ENCODE peak calls at places on chromosomes 5 and 9, in six cellular contexts. J, O, F, N, W and M are unnamed samples.

GRCh38 chr9:95778957-95779356 is 96.5 kb upstream of the ERCC6L2 start:
- DNase-seq in W (no peak), F (no peak), N (peak), J (no peak), O (no peak), M (no peak)

GRCh38 chr5:93579561-93580386 is 1.2 kb downstream of the NR2F1-AS1 start:
- DNase-seq in N (peak), J (no peak), W (no peak), O (no peak), F (no peak), M (no peak)

GRCh38 chr5:152688561-152689274 is 283.6 kb upstream of the NMUR2 start:
- DNase-seq in J (no peak), N (peak), O (no peak), F (no peak), W (peak), M (no peak)

GRCh38 chr5:132256783-132257130 is 739 bp upstream of the PDLIM4 start:
- DNase-seq in F (peak), J (peak), N (no peak), O (no peak), W (no peak), M (no peak)

GRCh38 chr5:96680759-96681158 is 18.6 kb downstream of the CAST start:
- DNase-seq in W (no peak), F (no peak), N (peak), J (no peak), O (no peak), M (no peak)

GRCh38 chr5:80865547-80865946 is 94.6 kb upstream of the RASGRF2 start:
- DNase-seq in J (no peak), O (no peak), N (peak), W (no peak), F (no peak), M (no peak)

GRCh38 chr5:126847318-126848221 is 70.6 kb downstream of the LMNB1 start:
- DNase-seq in N (no peak), F (no peak), J (no peak), O (no peak), W (no peak), M (no peak)

GRCh38 chr9:35659340-35659739 is 1.2 kb downstream of the CCDC107 start:
- DNase-seq in O (no peak), F (no peak), J (no peak), N (peak), W (no peak), M (no peak)

GRCh38 chr9:38423939-38424843 is at the start of gene IGFBPL1:
- DNase-seq in W (no peak), F (peak), J (peak), N (no peak), O (no peak), M (peak)

GRCh38 chr9:88084816-88085215 is 53.5 kb downstream of the SPATA31C2 start:
- DNase-seq in J (no peak), F (no peak), N (peak), W (no peak), O (no peak), M (no peak)

GRCh38 chr5:2172471-2172870 is 289.7 kb upstream of the IRX4 start:
- DNase-seq in N (no peak), O (no peak), F (no peak), W (no peak), J (peak), M (no peak)

GRCh38 chr5:132354828-132355765 is 14.4 kb upstream of the SLC22A5 start:
- DNase-seq in F (no peak), O (no peak), J (no peak), W (no peak), N (no peak), M (no peak)

GRCh38 chr9:30697958-30698357 is 1686.5 kb upstream of the ACO1 start:
- DNase-seq in J (no peak), N (no peak), F (no peak), W (no peak), O (no peak), M (no peak)

GRCh38 chr9:71863652-71864051 is 47.3 kb downstream of the ABHD17B start:
- DNase-seq in W (no peak), O (no peak), F (no peak), N (peak), J (no peak), M (no peak)

GRCh38 chr5:96012399-96012798 is 50.7 kb upstream of the ELL2 start:
- DNase-seq in W (no peak), F (no peak), J (no peak), O (no peak), N (no peak), M (no peak)

GRCh38 chr9:353077-353476 is 138.4 kb downstream of the DOCK8 start:
- DNase-seq in F (no peak), O (no peak), J (no peak), N (no peak), W (no peak), M (no peak)

GRCh38 chr5:96537386-96537785 is 104.3 kb upstream of the PCSK1 start:
- DNase-seq in J (no peak), O (no peak), N (peak), F (peak), W (no peak), M (peak)

GRCh38 chr5:66967102-66967501 is 229.5 kb downstream of the CD180 start:
- DNase-seq in W (no peak), J (no peak), F (no peak), N (peak), O (no peak), M (no peak)

GRCh38 chr5:154370730-154371334 is 75.0 kb upstream of the SAP30L start:
- DNase-seq in N (no peak), J (no peak), O (no peak), F (no peak), W (no peak), M (no peak)

GRCh38 chr5:66498791-66499207 is 97.4 kb upstream of the MAST4 start:
- DNase-seq in W (no peak), O (no peak), N (peak), J (no peak), F (peak), M (peak)

GRCh38 chr5:96610747-96611146 is 51.4 kb upstream of the CAST start:
- DNase-seq in J (no peak), F (no peak), N (no peak), O (no peak), W (no peak), M (no peak)

GRCh38 chr9:130236436-130236985 is 29.0 kb upstream of the HMCN2 start:
- DNase-seq in N (no peak), J (no peak), F (no peak), W (no peak), O (no peak), M (no peak)
- TF ChIP-seq CTCF in N (no peak), J (no peak), F (no peak), W (no peak), O (no peak), M (peak)

GRCh38 chr5:170226138-170226435 is 6.7 kb upstream of the C5orf58 start:
- DNase-seq in N (no peak), O (no peak), J (no peak), W (no peak), F (no peak), M (no peak)
- TF ChIP-seq CTCF in N (no peak), O (no peak), J (no peak), W (no peak), F (no peak), M (peak)

DNA sequence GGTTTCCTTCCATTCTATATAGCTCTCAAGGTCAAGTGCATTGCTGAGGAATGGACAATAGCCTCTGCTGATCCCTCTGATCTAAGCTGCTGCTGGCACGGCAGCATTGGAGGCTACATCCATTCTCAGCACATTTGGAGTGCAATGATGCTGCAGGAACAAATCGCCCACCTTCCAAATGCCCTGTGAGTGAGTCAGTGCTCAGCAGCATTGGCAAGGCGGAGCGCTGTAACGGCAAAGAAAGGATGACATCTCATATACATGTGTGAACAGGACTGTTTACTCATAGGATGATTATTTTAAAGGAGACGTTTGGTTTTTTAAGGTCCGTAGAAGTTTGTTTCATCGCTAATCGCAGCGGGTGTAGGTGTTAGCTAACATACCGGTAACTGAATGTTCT is 408.7 kb downstream of the ARHGEF28 start:
- DNase-seq in W (peak), O (no peak), N (peak), J (no peak), F (no peak), M (no peak)
- TF ChIP-seq CTCF in W (no peak), O (no peak), N (no peak), J (no peak), F (no peak), M (no peak)

GRCh38 chr9:131606896-131607567 is 61.7 kb downstream of the PRRT1B start:
- DNase-seq in W (no peak), F (no peak), J (no peak), O (no peak), N (no peak), M (no peak)
- TF ChIP-seq CTCF in W (no peak), F (no peak), J (no peak), O (no peak), N (no peak), M (no peak)

GRCh38 chr9:107019216-107019615 is 156.2 kb downstream of the ZNF462 start:
- DNase-seq in J (no peak), F (no peak), W (no peak), N (peak), O (no peak), M (no peak)

GRCh38 chr9:107016383-107016782 is 153.4 kb downstream of the ZNF462 start:
- DNase-seq in W (no peak), N (no peak), F (no peak), J (no peak), O (no peak), M (no peak)

GRCh38 chr9:107024193-107024592 is 161.2 kb downstream of the ZNF462 start:
- DNase-seq in F (no peak), O (no peak), W (no peak), N (no peak), J (no peak), M (no peak)

GRCh38 chr9:107020040-107020530 is 157.1 kb downstream of the ZNF462 start:
- DNase-seq in J (no peak), N (peak), O (no peak), F (no peak), W (peak), M (no peak)
- TF ChIP-seq CTCF in J (no peak), N (no peak), O (no peak), F (no peak), W (no peak), M (no peak)

GRCh38 chr5:68476854-68477253 is 261.3 kb downstream of the PIK3R1 start:
- DNase-seq in N (no peak), J (no peak), F (no peak), O (no peak), W (no peak), M (no peak)
- TF ChIP-seq CTCF in N (peak), J (no peak), F (no peak), O (no peak), W (no peak), M (no peak)

DNA sequence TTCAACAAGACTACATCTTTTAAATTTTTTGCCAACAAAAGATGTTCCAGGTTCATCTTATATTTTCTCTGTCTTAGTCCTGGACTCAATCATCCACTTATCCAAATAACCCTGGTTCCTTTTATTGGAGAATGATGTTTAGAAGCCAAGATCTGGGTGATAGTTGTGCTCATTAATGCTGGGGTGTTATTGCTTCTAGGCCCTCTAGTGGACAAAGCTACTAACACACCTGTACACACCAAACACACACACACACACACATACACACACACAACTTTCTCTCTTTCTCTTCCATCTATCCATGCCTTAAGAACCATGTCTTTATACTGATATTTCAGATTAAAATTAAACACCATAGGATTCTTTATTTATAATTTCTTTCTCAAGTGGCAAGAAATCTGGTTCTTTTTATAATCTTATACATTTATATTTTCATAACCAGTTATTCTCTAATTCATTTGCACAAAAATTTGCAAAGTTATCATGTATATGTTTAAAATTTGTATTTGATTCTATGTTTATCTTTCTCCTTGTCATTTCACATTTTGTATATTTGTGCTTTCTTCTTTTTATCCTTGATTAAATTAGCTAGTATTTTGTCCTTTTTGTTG is 179.1 kb upstream of the SMIM23 start:
- DNase-seq in F (no peak), J (no peak), N (peak), O (no peak), W (no peak), M (no peak)
- TF ChIP-seq CTCF in F (no peak), J (no peak), N (peak), O (no peak), W (no peak), M (peak)

GRCh38 chr9:9387511-9388115 is 1225.2 kb downstream of the PTPRD start:
- DNase-seq in F (no peak), W (no peak), O (no peak), J (no peak), N (no peak), M (no peak)
- TF ChIP-seq CTCF in F (no peak), W (no peak), O (no peak), J (no peak), N (no peak), M (no peak)

GRCh38 chr5:176446884-176447537 is 1.2 kb upstream of the FAF2 start:
- DNase-seq in N (no peak), W (no peak), J (no peak), O (no peak), F (no peak), M (peak)

GRCh38 chr5:176444742-176445141 is 3.4 kb upstream of the FAF2 start:
- DNase-seq in F (no peak), J (no peak), W (no peak), N (no peak), O (no peak), M (no peak)

GRCh38 chr5:176447982-176448608 is at the start of gene FAF2:
- DNase-seq in F (peak), J (peak), N (peak), O (peak), W (peak), M (peak)

GRCh38 chr5:176450077-176450476 is 1.9 kb downstream of the FAF2 start:
- DNase-seq in W (no peak), F (no peak), O (no peak), J (no peak), N (no peak), M (no peak)

DNA sequence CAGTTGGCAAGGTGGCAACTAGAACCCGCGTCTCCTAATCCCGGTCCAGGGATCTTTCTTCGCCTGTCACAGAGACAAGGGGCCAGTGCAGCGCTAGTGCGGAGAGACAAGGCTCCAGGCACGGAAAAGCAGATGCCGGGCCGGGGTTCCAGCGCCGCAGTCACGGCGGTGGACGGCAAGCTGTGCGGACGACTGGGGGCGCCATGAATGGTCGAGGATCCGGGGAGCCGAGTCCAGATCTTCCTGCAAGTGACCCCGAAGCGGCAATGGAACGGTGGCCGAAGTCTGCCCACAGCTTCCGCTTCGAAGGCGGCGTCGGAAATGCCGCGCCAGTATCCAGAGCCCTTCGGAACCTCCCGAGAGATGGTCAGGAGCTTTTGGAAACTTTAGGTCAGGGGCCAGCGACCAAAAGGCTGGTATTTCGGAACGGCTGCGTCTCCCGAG is 625 bp upstream of the FAF2 start:
- DNase-seq in J (peak), O (no peak), F (no peak), W (peak), N (no peak), M (peak)
- TF ChIP-seq CTCF in J (no peak), O (no peak), F (no peak), W (no peak), N (no peak), M (no peak)

GRCh38 chr9:99210572-99210971 is 11.2 kb downstream of the ALG2 start:
- DNase-seq in F (no peak), W (no peak), O (no peak), N (no peak), J (no peak), M (no peak)

GRCh38 chr9:99216073-99216472 is 5.7 kb downstream of the ALG2 start:
- DNase-seq in O (no peak), F (no peak), J (no peak), W (no peak), N (no peak), M (no peak)

GRCh38 chr9:99213197-99213596 is 8.5 kb downstream of the ALG2 start:
- DNase-seq in O (no peak), W (no peak), N (no peak), F (no peak), J (no peak), M (no peak)

DNA sequence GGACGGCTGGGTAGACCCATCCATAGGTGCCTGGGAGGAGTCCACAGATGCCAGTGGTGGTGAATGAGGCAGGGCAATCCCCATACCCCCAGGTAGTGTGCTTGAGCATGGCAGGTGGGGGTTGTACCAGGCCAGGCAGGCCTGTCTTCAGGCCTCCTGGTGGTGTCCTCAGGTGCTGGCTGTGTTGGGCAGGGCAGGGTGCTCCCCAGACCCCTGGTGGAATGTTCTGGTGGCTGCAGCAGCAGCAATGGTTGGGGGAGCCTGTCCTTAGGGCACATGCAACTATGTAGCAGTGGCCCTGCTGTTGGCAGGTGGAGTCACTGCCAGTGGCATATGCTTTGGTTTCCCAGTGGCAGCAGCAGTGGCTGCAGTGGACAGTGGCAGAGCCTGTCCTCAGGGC is 10.0 kb downstream of the ALG2 start:
- DNase-seq in O (no peak), N (no peak), F (no peak), W (no peak), J (no peak), M (no peak)
- TF ChIP-seq CTCF in O (no peak), N (no peak), F (no peak), W (no peak), J (no peak), M (no peak)